ENCODE peak calls at places on chromosome 6, in seven cellular contexts. C is right lobe of liver, V is AG09309, B is suprapubic skin, J is HFFc6, R is mesothelial cell of epicardium, E is dorsolateral prefrontal cortex. T is an unnamed sample.

GRCh38 chr6:159898519-159898918 is 7.7 kb downstream of the MAS1 start:
- DNase-seq in V (no peak), E (no peak), R (no peak), C (no peak), B (no peak), J (no peak), T (no peak)

GRCh38 chr6:132675002-132675401 is 16.0 kb upstream of the TAAR1 start:
- DNase-seq in E (no peak), J (no peak), B (no peak), R (no peak), C (no peak), V (no peak), T (no peak)

GRCh38 chr6:75492769-75493168 is 831 bp downstream of the FILIP1 start:
- DNase-seq in R (no peak), B (no peak), E (no peak), J (no peak), C (no peak), V (no peak), T (no peak)

GRCh38 chr6:106048331-106048730 is 37.8 kb upstream of the PRDM1 start:
- DNase-seq in J (no peak), R (no peak), B (no peak), V (no peak), C (no peak), E (no peak), T (no peak)

GRCh38 chr6:27922949-27923348 is 10.8 kb upstream of the OR2B2 start:
- DNase-seq in R (no peak), E (no peak), V (no peak), B (no peak), C (no peak), J (no peak), T (no peak)

GRCh38 chr6:156600678-156601077 is 176.5 kb upstream of the ARID1B start:
- DNase-seq in J (no peak), E (no peak), C (no peak), B (no peak), R (no peak), V (no peak), T (no peak)

GRCh38 chr6:76250666-76251065 is 178.2 kb upstream of the IMPG1 start:
- DNase-seq in J (no peak), E (no peak), B (no peak), C (no peak), V (no peak), R (no peak), T (no peak)

GRCh38 chr6:6491761-6492160 is 96.8 kb upstream of the LY86 start:
- DNase-seq in R (no peak), E (no peak), J (no peak), B (no peak), C (no peak), V (no peak), T (no peak)

GRCh38 chr6:112795316-112795715 is 448.2 kb downstream of the RFPL4B start:
- DNase-seq in C (no peak), E (no peak), V (no peak), J (no peak), B (no peak), R (no peak), T (no peak)

GRCh38 chr6:1335367-1336037 is 23.6 kb downstream of the FOXQ1 start:
- DNase-seq in R (no peak), V (peak; percentile 83), B (no peak), E (no peak), C (peak; percentile 85), J (peak; percentile 82), T (no peak)

GRCh38 chr6:136235233-136235564 is 14.9 kb downstream of the MTFR2 start:
- DNase-seq in E (no peak), R (no peak), B (no peak), J (no peak), V (no peak), C (no peak), T (no peak)

GRCh38 chr6:41284726-41285125 is 1.8 kb downstream of the TREM1 start:
- DNase-seq in C (no peak), B (no peak), J (peak; percentile 22), E (no peak), R (no peak), V (no peak), T (no peak)

GRCh38 chr6:70413829-70414494 is 654 bp downstream of the FAM135A start:
- DNase-seq in R (peak; percentile 23), E (no peak), J (no peak), V (no peak), B (no peak), C (peak; percentile 46), T (no peak)

GRCh38 chr6:48315915-48316314 is 204.9 kb upstream of the PTCHD4 start:
- DNase-seq in E (no peak), B (no peak), V (no peak), R (no peak), C (no peak), J (no peak), T (no peak)

GRCh38 chr6:89028774-89029173 is 51.8 kb upstream of the PNRC1 start:
- DNase-seq in E (no peak), C (no peak), J (no peak), V (no peak), R (no peak), B (no peak), T (no peak)

GRCh38 chr6:170444811-170445211 is 108.3 kb downstream of the PSMB1 start:
- DNase-seq in J (no peak), V (no peak), C (no peak), R (no peak), E (no peak), B (no peak), T (no peak)

GRCh38 chr6:111926731-111927302 is 53.6 kb upstream of the FYN start:
- DNase-seq in C (no peak), E (no peak), V (no peak), J (no peak), R (no peak), B (no peak), T (no peak)

GRCh38 chr6:150153905-150154492 is 11.2 kb downstream of the PPP1R14C start:
- DNase-seq in B (no peak), C (no peak), E (no peak), V (no peak), R (no peak), J (no peak), T (no peak)

GRCh38 chr6:139649718-139650117 is 275.3 kb upstream of the CITED2 start:
- DNase-seq in C (no peak), E (no peak), R (no peak), V (no peak), J (no peak), B (no peak), T (no peak)

GRCh38 chr6:80234411-80234810 is 127.9 kb downstream of the BCKDHB start:
- DNase-seq in E (no peak), R (no peak), J (no peak), V (no peak), B (no peak), C (no peak), T (no peak)

GRCh38 chr6:3625980-3626533 is 125.5 kb downstream of the PXDC1 start:
- DNase-seq in C (no peak), J (no peak), E (no peak), V (no peak), B (no peak), R (no peak), T (no peak)

GRCh38 chr6:135498178-135498841 is 770 bp upstream of the AHI1 start:
- DNase-seq in B (peak; percentile 86), E (peak; percentile 61), V (peak; percentile 77), R (no peak), C (peak; percentile 59), J (peak; percentile 88), T (peak; percentile 28)

GRCh38 chr6:127489248-127489647 is 29.9 kb downstream of the MTCL3 start:
- DNase-seq in C (no peak), J (no peak), R (no peak), B (no peak), E (no peak), V (no peak), T (no peak)

GRCh38 chr6:117506180-117506835 is 23.8 kb downstream of the DCBLD1 start:
- DNase-seq in B (no peak), E (no peak), R (no peak), J (peak; percentile 25), V (no peak), C (no peak), T (no peak)

GRCh38 chr6:166046982-166047381 is 120.7 kb downstream of the TBXT start:
- DNase-seq in V (no peak), J (no peak), E (no peak), R (no peak), B (no peak), C (no peak), T (no peak)

GRCh38 chr6:30820196-30820595 is 64.1 kb upstream of the DDR1 start:
- DNase-seq in C (no peak), E (no peak), J (peak; percentile 74), R (no peak), V (peak; percentile 75), B (no peak), T (no peak)
- TF ChIP-seq CTCF in C (no peak), E (no peak), J (no peak), R (no peak), V (peak; percentile 38), B (no peak), T (no peak)

DNA sequence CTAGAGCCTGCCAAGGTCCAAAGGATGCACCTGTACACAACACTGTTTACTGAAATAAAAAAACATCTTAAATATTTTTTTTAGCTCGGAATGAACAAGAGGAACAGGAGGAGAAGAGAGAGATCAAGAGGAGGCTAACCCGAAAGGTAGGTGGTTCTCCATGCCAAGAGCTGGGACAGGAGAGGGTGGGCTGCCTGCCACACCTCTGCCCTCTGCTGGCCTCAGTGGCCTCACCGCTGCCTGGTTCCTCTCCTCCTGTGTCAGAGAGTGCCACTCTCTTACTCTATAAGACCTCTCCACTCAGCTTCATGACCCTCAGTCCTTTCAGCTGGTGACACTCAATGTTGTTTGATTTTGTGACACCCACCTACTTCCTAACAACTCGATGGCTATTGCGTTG is 50.2 kb downstream of the TBC1D7 start:
- DNase-seq in C (no peak), R (no peak), E (no peak), J (no peak), V (no peak), B (no peak), T (no peak)
- TF ChIP-seq CTCF in C (no peak), R (no peak), E (no peak), J (peak; percentile 55), V (no peak), B (no peak), T (peak; percentile 32)

GRCh38 chr6:31546962-31547726 is at the start of gene NFKBIL1:
- DNase-seq in E (peak; percentile 98), J (peak; percentile 93), V (peak; percentile 93), C (peak; percentile 96), B (peak; percentile 98), R (peak; percentile 77), T (peak; percentile 79)
- TF ChIP-seq CTCF in E (no peak), J (peak; percentile 13), V (no peak), C (no peak), B (no peak), R (no peak), T (peak; percentile 7)

DNA sequence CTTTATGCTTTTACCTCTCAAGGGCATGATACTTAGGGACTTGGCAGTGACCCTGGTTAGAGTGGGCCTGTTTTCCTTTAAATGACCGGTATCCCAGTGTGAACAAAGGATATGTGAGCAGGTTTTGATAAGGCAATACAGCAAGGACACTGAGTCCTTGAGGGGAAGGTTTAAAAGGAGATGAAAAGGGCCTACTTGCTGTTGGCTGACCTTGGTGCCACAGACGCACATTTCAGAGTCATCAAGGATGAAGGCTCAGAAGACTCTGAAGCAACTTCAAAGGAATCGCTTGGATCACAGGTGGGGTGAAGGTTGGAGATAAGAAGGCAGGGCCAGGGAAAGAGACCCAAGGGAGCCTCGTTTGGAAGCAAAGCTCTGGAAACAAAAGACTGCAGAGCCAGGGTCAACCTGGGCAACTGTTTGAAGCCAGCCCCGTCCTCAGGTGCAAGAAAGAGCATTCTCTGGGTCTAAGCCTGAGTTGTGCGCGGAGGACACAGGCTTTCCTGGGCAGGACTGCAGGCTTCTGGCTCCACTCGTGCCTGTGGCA is 30.1 kb upstream of the PNPLA1 start:
- DNase-seq in V (no peak), C (no peak), R (no peak), J (no peak), B (no peak), E (no peak), T (no peak)
- TF ChIP-seq CTCF in V (no peak), C (no peak), R (no peak), J (no peak), B (no peak), E (no peak), T (no peak)